ENCODE peak calls at places on chromosomes 2 and 18, in six cellular contexts. A, J, M, O, N and G are unnamed samples.

GRCh38 chr2:11330457-11331142 is 13.8 kb downstream of the ROCK2 start:
- DNase-seq in A (no peak), J (no peak), M (no peak), O (no peak), N (no peak), G (no peak)

GRCh38 chr2:213229814-213230213 is 54.5 kb upstream of the SPAG16 start:
- DNase-seq in A (no peak), J (no peak), M (no peak), O (no peak), N (peak; percentile 81), G (peak; percentile 42)

GRCh38 chr18:44937985-44938384 is 257.3 kb downstream of the SETBP1 start:
- DNase-seq in A (no peak), J (no peak), M (no peak), O (no peak), N (no peak), G (no peak)

GRCh38 chr2:208466133-208466919 is 59.7 kb downstream of the PTH2R start:
- DNase-seq in A (peak; percentile 42), J (no peak), M (peak; percentile 33), O (peak; percentile 68), N (peak; percentile 4), G (no peak)

GRCh38 chr2:143183804-143184463 is 54.7 kb downstream of the ARHGAP15 start:
- DNase-seq in A (no peak), J (no peak), M (no peak), O (no peak), N (no peak), G (no peak)

GRCh38 chr2:138787053-138787666 is 7.0 kb upstream of the NXPH2 start:
- DNase-seq in A (peak; percentile 39), J (no peak), M (no peak), O (peak; percentile 64), N (peak; percentile 59), G (no peak)

GRCh38 chr2:28976584-28976983 is 4.5 kb upstream of the TOGARAM2 start:
- DNase-seq in A (peak; percentile 93), J (no peak), M (no peak), O (peak; percentile 81), N (peak; percentile 40), G (no peak)

GRCh38 chr2:38148501-38148900 is 72.5 kb upstream of the CYP1B1 start:
- DNase-seq in A (peak; percentile 98), J (no peak), M (no peak), O (peak; percentile 59), N (peak; percentile 90), G (no peak)

GRCh38 chr2:195408196-195408595 is 248.8 kb upstream of the SLC39A10 start:
- DNase-seq in A (no peak), J (no peak), M (no peak), O (no peak), N (no peak), G (no peak)

GRCh38 chr2:27085670-27086089 is 892 bp upstream of the KHK start:
- DNase-seq in A (peak; percentile 46), J (peak; percentile 81), M (peak; percentile 56), O (peak; percentile 84), N (peak; percentile 72), G (peak; percentile 78)

GRCh38 chr2:239803102-239803763 is 221.9 kb downstream of the NDUFA10 start:
- DNase-seq in A (no peak), J (no peak), M (no peak), O (no peak), N (no peak), G (no peak)

GRCh38 chr2:201235865-201236811 is 24.2 kb upstream of the CASP8 start:
- DNase-seq in A (peak; percentile 49), J (peak; percentile 36), M (peak; percentile 31), O (peak; percentile 83), N (peak; percentile 88), G (peak; percentile 55)

GRCh38 chr2:231470246-231470900 is 6.1 kb upstream of the NCL start:
- DNase-seq in A (no peak), J (no peak), M (no peak), O (no peak), N (no peak), G (no peak)

GRCh38 chr2:186274936-186275575 is 211.0 kb upstream of the ZC3H15 start:
- DNase-seq in A (peak; percentile 82), J (no peak), M (no peak), O (no peak), N (peak; percentile 44), G (no peak)

GRCh38 chr2:143528021-143528420 is 398.8 kb downstream of the ARHGAP15 start:
- DNase-seq in A (no peak), J (no peak), M (no peak), O (no peak), N (no peak), G (no peak)

GRCh38 chr2:62181836-62182235 is 14.1 kb upstream of the B3GNT2 start:
- DNase-seq in A (no peak), J (no peak), M (no peak), O (no peak), N (no peak), G (no peak)

GRCh38 chr2:138079976-138080375 is 115.7 kb downstream of the HNMT start:
- DNase-seq in A (peak; percentile 40), J (no peak), M (no peak), O (no peak), N (no peak), G (no peak)

GRCh38 chr18:31255953-31256352 is 62.0 kb upstream of the DSG1 start:
- DNase-seq in A (peak; percentile 99), J (no peak), M (no peak), O (no peak), N (no peak), G (no peak)

GRCh38 chr2:17479875-17480274 is 38.4 kb downstream of the RAD51AP2 start:
- DNase-seq in A (peak; percentile 80), J (no peak), M (no peak), O (peak; percentile 60), N (peak; percentile 73), G (peak; percentile 0)

GRCh38 chr2:230685165-230685560 is 27.5 kb upstream of the CAB39 start:
- DNase-seq in A (no peak), J (no peak), M (no peak), O (no peak), N (no peak), G (no peak)

GRCh38 chr2:3159801-3160545 is 217.6 kb downstream of the EIPR1 start:
- DNase-seq in A (no peak), J (no peak), M (no peak), O (no peak), N (no peak), G (no peak)

GRCh38 chr2:204127238-204127637 is 190.7 kb downstream of the ICOS start:
- DNase-seq in A (no peak), J (no peak), M (no peak), O (peak; percentile 54), N (peak; percentile 4), G (no peak)

GRCh38 chr18:37577051-37577611 is 11.5 kb upstream of the CELF4 start:
- DNase-seq in A (no peak), J (no peak), M (no peak), O (no peak), N (no peak), G (peak; percentile 22)

GRCh38 chr18:37578886-37579513 is 13.4 kb upstream of the CELF4 start:
- DNase-seq in A (peak; percentile 51), J (no peak), M (peak; percentile 54), O (peak; percentile 61), N (peak; percentile 10), G (peak; percentile 8)

GRCh38 chr18:37582306-37582705 is 16.7 kb upstream of the CELF4 start:
- DNase-seq in A (no peak), J (no peak), M (no peak), O (no peak), N (no peak), G (no peak)

GRCh38 chr18:37575646-37576045 is 10.0 kb upstream of the CELF4 start:
- DNase-seq in A (no peak), J (no peak), M (no peak), O (no peak), N (no peak), G (no peak)

DNA sequence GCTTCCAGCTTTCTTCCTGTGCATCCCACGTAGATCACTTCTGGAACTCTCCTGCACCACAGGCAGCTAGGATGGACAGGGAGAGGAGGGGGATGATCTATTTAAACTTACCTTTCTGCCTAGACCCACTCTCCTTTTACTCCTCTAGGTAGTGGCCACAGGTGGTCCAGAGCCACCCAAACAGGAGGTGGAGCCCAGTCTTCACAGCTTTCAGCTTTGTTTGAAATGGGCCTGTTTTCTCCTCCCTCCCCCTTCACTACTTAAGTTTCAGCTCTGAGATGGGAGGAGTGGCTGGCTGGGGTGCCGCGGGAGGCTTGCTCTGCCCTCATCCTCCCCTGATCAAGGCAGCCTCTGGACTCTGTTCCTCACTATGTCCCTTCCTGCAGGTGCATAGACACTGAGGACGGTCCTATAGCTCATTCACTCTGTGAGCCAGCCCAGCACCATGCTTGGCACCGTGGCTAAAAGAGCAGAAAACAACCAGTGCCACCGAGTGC is 12.6 kb upstream of the CELF4 start:
- DNase-seq in A (no peak), J (no peak), M (no peak), O (no peak), N (no peak), G (no peak)
- H3K4me3 ChIP-seq in A (no peak overlapping the region), J (no peak overlapping the region), M (no peak overlapping the region), O (no peak overlapping the region), N (no peak overlapping the region), G (no peak overlapping the region)

GRCh38 chr2:88537640-88538039 is 85.1 kb upstream of the FOXI3 start:
- DNase-seq in A (no peak), J (no peak), M (no peak), O (no peak), N (no peak), G (no peak)
- H3K27me3 ChIP-seq in A (no peaks in the 10 kb centered on the region), J (no peaks in the 10 kb centered on the region), M (peaks cover 14% of the 10 kb centered on the region), O (no peaks in the 10 kb centered on the region), N (no peaks in the 10 kb centered on the region), G (no peaks in the 10 kb centered on the region)

DNA sequence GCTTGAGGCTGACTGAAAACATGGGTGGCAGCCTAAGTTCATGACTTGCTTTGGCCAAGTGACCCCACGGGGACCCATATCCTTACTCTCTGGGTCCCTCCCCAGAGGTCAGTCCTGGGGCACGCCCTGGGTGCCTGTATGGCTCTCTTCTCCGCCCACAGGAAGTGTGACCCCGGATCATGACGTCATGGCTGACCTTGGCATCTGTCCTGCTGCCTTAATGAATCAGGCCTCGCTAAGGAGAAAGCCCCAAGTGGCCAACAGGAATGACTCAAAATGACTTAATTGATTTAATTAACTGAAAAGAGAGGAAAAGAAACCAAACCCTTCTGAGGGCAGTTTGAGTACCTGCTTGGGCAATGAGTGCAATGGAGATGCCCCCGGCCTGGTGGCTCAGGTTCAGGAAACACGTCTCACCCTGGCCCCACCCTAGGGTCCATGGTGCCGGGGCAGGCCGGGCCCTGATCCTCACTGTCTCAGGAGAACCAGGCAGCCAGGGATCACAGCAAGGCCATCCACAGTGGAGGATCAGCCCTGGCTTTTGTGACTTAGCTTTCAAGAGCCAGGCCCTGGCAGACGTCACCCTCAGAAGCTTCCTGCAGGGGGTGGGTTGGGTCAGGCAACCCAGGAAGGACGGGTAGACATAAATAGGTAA is 112.0 kb downstream of the CYP26B1 start:
- DNase-seq in A (peak; percentile 56), J (no peak), M (peak; percentile 37), O (no peak), N (peak; percentile 6), G (peak; percentile 69)
- H3K36me3 ChIP-seq in A (no peaks in the 10 kb centered on the region), J (no peaks in the 10 kb centered on the region), M (no peaks in the 10 kb centered on the region), O (no peaks in the 10 kb centered on the region), N (no peaks in the 10 kb centered on the region), G (no peaks in the 10 kb centered on the region)

GRCh38 chr2:241122376-241123002 is 20.4 kb upstream of the MTERF4 start:
- DNase-seq in A (no peak), J (no peak), M (no peak), O (no peak), N (no peak), G (no peak)
- H3K4me3 ChIP-seq in A (no peak overlapping the region), J (no peak overlapping the region), M (no peak overlapping the region), O (no peak overlapping the region), N (no peak overlapping the region), G (no peak overlapping the region)